ENCODE peak calls at places on chromosomes 5 and 9, in seven cellular contexts. One of them, this sample, is unnamed.

GRCh38 chr9:129584136-129584535 is 36.8 kb downstream of the C9orf50 start:
- DNase-seq in NCI-H526: peak; percentile 64
- DNase-seq in fibroblast of lung: peak; percentile 76
- DNase-seq in NCI-H446: no peak
- DNase-seq in G401: peak; percentile 88
- DNase-seq in NCI-H146: no peak
- DNase-seq in stimulated activated CD4-positive, alpha-beta T cell treated with anti-CD3 and anti-CD28 coated beads, Interleukin-2, amount 100 ng/mL, for 48 hours: peak; percentile 56
- DNase-seq in this sample: peak; percentile 29

GRCh38 chr9:116791314-116791713 is 104.2 kb downstream of the TRIM32 start:
- DNase-seq in G401: no peak
- DNase-seq in fibroblast of lung: no peak
- DNase-seq in NCI-H526: no peak
- DNase-seq in stimulated activated CD4-positive, alpha-beta T cell treated with anti-CD3 and anti-CD28 coated beads, Interleukin-2, amount 100 ng/mL, for 48 hours: no peak
- DNase-seq in NCI-H146: peak; percentile 58
- DNase-seq in NCI-H446: no peak
- DNase-seq in this sample: no peak

GRCh38 chr9:5468850-5469249 is 18.5 kb downstream of the CD274 start:
- DNase-seq in stimulated activated CD4-positive, alpha-beta T cell treated with anti-CD3 and anti-CD28 coated beads, Interleukin-2, amount 100 ng/mL, for 48 hours: no peak
- DNase-seq in fibroblast of lung: no peak
- DNase-seq in NCI-H146: no peak
- DNase-seq in NCI-H526: no peak
- DNase-seq in NCI-H446: no peak
- DNase-seq in G401: no peak
- DNase-seq in this sample: no peak

GRCh38 chr9:137639303-137640051 is 20.7 kb downstream of the EHMT1 start:
- DNase-seq in NCI-H526: no peak
- DNase-seq in fibroblast of lung: no peak
- DNase-seq in G401: no peak
- DNase-seq in stimulated activated CD4-positive, alpha-beta T cell treated with anti-CD3 and anti-CD28 coated beads, Interleukin-2, amount 100 ng/mL, for 48 hours: no peak
- DNase-seq in NCI-H146: no peak
- DNase-seq in NCI-H446: no peak
- DNase-seq in this sample: no peak

GRCh38 chr5:130141689-130142320 is 237.5 kb downstream of the CHSY3 start:
- DNase-seq in stimulated activated CD4-positive, alpha-beta T cell treated with anti-CD3 and anti-CD28 coated beads, Interleukin-2, amount 100 ng/mL, for 48 hours: no peak
- DNase-seq in G401: no peak
- DNase-seq in NCI-H446: no peak
- DNase-seq in fibroblast of lung: peak; percentile 32
- DNase-seq in NCI-H526: peak; percentile 47
- DNase-seq in NCI-H146: no peak
- DNase-seq in this sample: peak; percentile 37

GRCh38 chr9:4771788-4772187 is 21.0 kb upstream of the RCL1 start:
- DNase-seq in G401: no peak
- DNase-seq in NCI-H446: no peak
- DNase-seq in stimulated activated CD4-positive, alpha-beta T cell treated with anti-CD3 and anti-CD28 coated beads, Interleukin-2, amount 100 ng/mL, for 48 hours: no peak
- DNase-seq in NCI-H526: no peak
- DNase-seq in NCI-H146: no peak
- DNase-seq in fibroblast of lung: no peak
- DNase-seq in this sample: no peak

GRCh38 chr5:109668668-109669422 is 20.9 kb upstream of the MAN2A1 start:
- DNase-seq in NCI-H446: no peak
- DNase-seq in fibroblast of lung: no peak
- DNase-seq in stimulated activated CD4-positive, alpha-beta T cell treated with anti-CD3 and anti-CD28 coated beads, Interleukin-2, amount 100 ng/mL, for 48 hours: no peak
- DNase-seq in G401: no peak
- DNase-seq in NCI-H146: no peak
- DNase-seq in NCI-H526: no peak
- DNase-seq in this sample: no peak

GRCh38 chr9:97858826-97859225 is 5.8 kb downstream of the FOXE1 start:
- DNase-seq in NCI-H146: no peak
- DNase-seq in fibroblast of lung: no peak
- DNase-seq in stimulated activated CD4-positive, alpha-beta T cell treated with anti-CD3 and anti-CD28 coated beads, Interleukin-2, amount 100 ng/mL, for 48 hours: no peak
- DNase-seq in G401: no peak
- DNase-seq in NCI-H446: no peak
- DNase-seq in NCI-H526: no peak
- DNase-seq in this sample: no peak

GRCh38 chr9:91920846-91921350 is 29.1 kb downstream of the ROR2 start:
- DNase-seq in NCI-H446: no peak
- DNase-seq in G401: no peak
- DNase-seq in NCI-H146: no peak
- DNase-seq in stimulated activated CD4-positive, alpha-beta T cell treated with anti-CD3 and anti-CD28 coated beads, Interleukin-2, amount 100 ng/mL, for 48 hours: no peak
- DNase-seq in fibroblast of lung: no peak
- DNase-seq in NCI-H526: peak; percentile 67
- DNase-seq in this sample: no peak

GRCh38 chr5:83104031-83104430 is 26.7 kb downstream of the XRCC4 start:
- DNase-seq in NCI-H446: no peak
- DNase-seq in G401: no peak
- DNase-seq in NCI-H146: no peak
- DNase-seq in NCI-H526: no peak
- DNase-seq in stimulated activated CD4-positive, alpha-beta T cell treated with anti-CD3 and anti-CD28 coated beads, Interleukin-2, amount 100 ng/mL, for 48 hours: no peak
- DNase-seq in fibroblast of lung: peak; percentile 58
- DNase-seq in this sample: no peak

GRCh38 chr5:160466889-160467554 is 45.4 kb downstream of the PTTG1 start:
- DNase-seq in fibroblast of lung: peak; percentile 8
- DNase-seq in G401: no peak
- DNase-seq in NCI-H446: no peak
- DNase-seq in NCI-H526: no peak
- DNase-seq in NCI-H146: no peak
- DNase-seq in stimulated activated CD4-positive, alpha-beta T cell treated with anti-CD3 and anti-CD28 coated beads, Interleukin-2, amount 100 ng/mL, for 48 hours: no peak
- DNase-seq in this sample: no peak

GRCh38 chr9:135608294-135608998 is 30.9 kb downstream of the GLT6D1 start:
- DNase-seq in NCI-H146: no peak
- DNase-seq in NCI-H446: no peak
- DNase-seq in fibroblast of lung: no peak
- DNase-seq in NCI-H526: no peak
- DNase-seq in G401: no peak
- DNase-seq in stimulated activated CD4-positive, alpha-beta T cell treated with anti-CD3 and anti-CD28 coated beads, Interleukin-2, amount 100 ng/mL, for 48 hours: no peak
- DNase-seq in this sample: no peak

GRCh38 chr9:132877818-132878694 is at the start of gene AK8:
- DNase-seq in NCI-H146: peak; percentile 47
- DNase-seq in fibroblast of lung: peak; percentile 69
- DNase-seq in NCI-H446: no peak
- DNase-seq in NCI-H526: peak; percentile 75
- DNase-seq in G401: peak; percentile 63
- DNase-seq in stimulated activated CD4-positive, alpha-beta T cell treated with anti-CD3 and anti-CD28 coated beads, Interleukin-2, amount 100 ng/mL, for 48 hours: peak; percentile 69
- DNase-seq in this sample: peak; percentile 37

GRCh38 chr5:83199126-83199525 is 121.8 kb downstream of the XRCC4 start:
- DNase-seq in NCI-H446: no peak
- DNase-seq in G401: no peak
- DNase-seq in fibroblast of lung: no peak
- DNase-seq in stimulated activated CD4-positive, alpha-beta T cell treated with anti-CD3 and anti-CD28 coated beads, Interleukin-2, amount 100 ng/mL, for 48 hours: no peak
- DNase-seq in NCI-H526: no peak
- DNase-seq in NCI-H146: no peak
- DNase-seq in this sample: no peak

GRCh38 chr9:97473717-97474116 is 27.7 kb upstream of the TMOD1 start:
- DNase-seq in NCI-H446: no peak
- DNase-seq in G401: no peak
- DNase-seq in NCI-H526: no peak
- DNase-seq in NCI-H146: no peak
- DNase-seq in stimulated activated CD4-positive, alpha-beta T cell treated with anti-CD3 and anti-CD28 coated beads, Interleukin-2, amount 100 ng/mL, for 48 hours: no peak
- DNase-seq in fibroblast of lung: no peak
- DNase-seq in this sample: no peak

GRCh38 chr5:87308024-87308423 is 40.3 kb downstream of the RASA1 start:
- DNase-seq in NCI-H446: no peak
- DNase-seq in fibroblast of lung: peak; percentile 20
- DNase-seq in G401: no peak
- DNase-seq in NCI-H146: no peak
- DNase-seq in stimulated activated CD4-positive, alpha-beta T cell treated with anti-CD3 and anti-CD28 coated beads, Interleukin-2, amount 100 ng/mL, for 48 hours: no peak
- DNase-seq in NCI-H526: peak; percentile 83
- DNase-seq in this sample: no peak